ENCODE peak calls at places on chromosome 7, in six cellular contexts. Z, C, X, Y, K and F are unnamed samples.

GRCh38 chr7:50284296-50284695 is 20.2 kb upstream of the IKZF1 start:
- DNase-seq in Y (no peak), C (no peak), Z (no peak), X (no peak), K (no peak), F (no peak)

GRCh38 chr7:66921396-66921917 is 432 bp downstream of the TMEM248 start:
- DNase-seq in X (peak; percentile 49), C (peak; percentile 58), Y (peak; percentile 34), Z (no peak), K (no peak), F (peak; percentile 54)

GRCh38 chr7:44059219-44060090 is 5.9 kb downstream of the PGAM2 start:
- DNase-seq in K (no peak), C (no peak), Z (no peak), X (no peak), Y (no peak), F (no peak)

GRCh38 chr7:123757095-123757494 is 8.3 kb upstream of the WASL start:
- DNase-seq in Z (no peak), C (no peak), K (no peak), Y (no peak), X (no peak), F (no peak)

GRCh38 chr7:16646427-16647081 is 573 bp downstream of the BZW2 start:
- DNase-seq in K (no peak), C (no peak), Z (no peak), Y (no peak), X (peak; percentile 60), F (no peak)

GRCh38 chr7:115352375-115352774 is 430.5 kb downstream of the MDFIC start:
- DNase-seq in X (no peak), Z (no peak), C (no peak), K (no peak), Y (no peak), F (no peak)

GRCh38 chr7:87474533-87475358 is 734 bp downstream of the ABCB4 start:
- DNase-seq in X (peak; percentile 32), K (no peak), Y (no peak), Z (no peak), C (peak; percentile 23), F (no peak)

GRCh38 chr7:104931181-104931781 is 82.7 kb upstream of the KMT2E start:
- DNase-seq in C (no peak), X (peak; percentile 68), Y (no peak), K (no peak), Z (no peak), F (no peak)

GRCh38 chr7:100546868-100547800 is 8.1 kb downstream of the AGFG2 start:
- DNase-seq in Z (no peak), C (no peak), Y (no peak), X (no peak), K (no peak), F (no peak)

GRCh38 chr7:44244282-44244681 is 43.5 kb downstream of the YKT6 start:
- DNase-seq in Z (no peak), X (no peak), K (no peak), Y (no peak), C (no peak), F (peak; percentile 50)

GRCh38 chr7:121151663-121152344 is 163.3 kb downstream of the CPED1 start:
- DNase-seq in X (no peak), C (no peak), K (no peak), Y (no peak), Z (no peak), F (no peak)

GRCh38 chr7:156218544-156219306 is 406.5 kb upstream of the SHH start:
- DNase-seq in Z (no peak), C (no peak), K (no peak), Y (no peak), X (no peak), F (no peak)

GRCh38 chr7:7793249-7793648 is 74.8 kb upstream of the RPA3 start:
- DNase-seq in K (no peak), C (no peak), Z (no peak), Y (no peak), X (no peak), F (no peak)
- H3K27ac ChIP-seq in K (no peak overlapping the region), C (no peak overlapping the region), Z (no peak overlapping the region), Y (no peak overlapping the region), X (no peak overlapping the region), F (no peak overlapping the region)

GRCh38 chr7:103791894-103792293 is 197.6 kb downstream of the RELN start:
- DNase-seq in C (no peak), Z (no peak), Y (no peak), X (no peak), K (no peak), F (no peak)
- H3K4me3 ChIP-seq in C (no peak overlapping the region), Z (no peak overlapping the region), Y (no peak overlapping the region), X (no peak overlapping the region), K (no peak overlapping the region), F (no peak overlapping the region)

GRCh38 chr7:99125505-99125865 is 18.4 kb downstream of the SMURF1 start:
- DNase-seq in K (no peak), X (peak; percentile 51), C (no peak), Z (no peak), Y (no peak), F (no peak)

GRCh38 chr7:99124636-99125504 is 19.0 kb downstream of the SMURF1 start:
- DNase-seq in K (no peak), Y (no peak), C (no peak), Z (no peak), X (no peak), F (no peak)

GRCh38 chr7:99122762-99123161 is 21.1 kb downstream of the SMURF1 start:
- DNase-seq in C (no peak), K (no peak), Z (no peak), Y (no peak), X (no peak), F (no peak)

GRCh38 chr7:99124236-99124635 is 19.7 kb downstream of the SMURF1 start:
- DNase-seq in K (no peak), Z (no peak), C (no peak), X (no peak), Y (no peak), F (no peak)

DNA sequence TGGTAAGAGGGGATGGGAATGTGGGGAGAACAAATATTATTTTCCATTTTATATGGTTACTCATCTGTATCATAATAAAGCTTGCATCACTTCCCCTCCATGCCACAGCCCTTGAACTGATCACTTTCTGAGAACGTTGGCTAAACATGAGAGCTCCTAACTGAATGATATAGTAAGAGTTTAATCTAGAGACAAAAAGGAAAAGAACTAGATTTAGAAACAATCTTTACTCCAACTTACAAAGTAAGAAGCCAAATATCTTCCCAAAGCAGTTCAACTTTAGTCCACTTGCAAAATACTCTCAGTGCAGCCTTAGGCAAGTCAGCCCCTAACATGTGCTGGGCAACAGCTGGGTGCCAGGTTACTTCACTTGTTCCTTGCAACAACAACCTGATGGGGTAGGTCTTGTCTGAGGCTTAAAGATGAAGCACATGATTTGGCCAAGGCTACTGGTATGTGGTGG is 20.3 kb downstream of the SMURF1 start:
- DNase-seq in Y (no peak), Z (no peak), K (no peak), X (no peak), C (no peak), F (no peak)
- H3K27ac ChIP-seq in Y (no peak overlapping the region), Z (no peak overlapping the region), K (peak overlapping the region; percentile 67), X (peak overlapping the region; percentile 7), C (no peak overlapping the region), F (no peak overlapping the region)

GRCh38 chr7:117325836-117326235 is 3.0 kb upstream of the WNT2 start:
- DNase-seq in K (no peak), Y (no peak), X (no peak), Z (no peak), C (no peak), F (no peak)

GRCh38 chr7:117323585-117323876 is 673 bp upstream of the WNT2 start:
- DNase-seq in K (no peak), Y (no peak), C (no peak), Z (no peak), X (no peak), F (no peak)

GRCh38 chr7:117323877-117324699 is 1.2 kb upstream of the WNT2 start:
- DNase-seq in X (no peak), Z (no peak), C (peak; percentile 36), Y (peak; percentile 46), K (no peak), F (peak; percentile 68)

GRCh38 chr7:117322741-117323584 is at the start of gene WNT2:
- DNase-seq in X (no peak), Y (no peak), C (no peak), Z (no peak), K (no peak), F (no peak)

DNA sequence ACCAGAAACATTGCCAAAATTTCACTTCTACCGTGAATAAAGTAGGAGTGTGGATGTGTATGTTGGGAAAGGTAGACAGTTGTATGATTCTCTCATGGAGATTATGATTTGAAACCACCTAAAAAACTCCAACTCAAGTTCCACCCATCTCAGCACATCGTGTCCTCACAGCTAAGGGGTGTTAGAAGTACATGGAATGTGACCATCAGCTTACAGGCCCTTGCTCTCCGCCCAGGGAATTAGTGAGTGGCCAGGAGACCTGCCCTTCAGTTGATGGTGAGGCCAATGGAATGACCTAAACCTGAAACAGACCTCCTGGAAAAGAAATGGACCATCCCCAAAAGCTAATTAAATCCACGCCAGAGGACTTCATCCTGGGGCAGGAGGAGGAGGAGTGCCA is 2.1 kb upstream of the WNT2 start:
- DNase-seq in Z (no peak), Y (no peak), X (no peak), C (no peak), K (no peak), F (peak; percentile 24)
- H3K4me3 ChIP-seq in Z (no peak overlapping the region), Y (peak overlapping the region; percentile 40), X (no peak overlapping the region), C (no peak overlapping the region), K (no peak overlapping the region), F (peak overlapping the region; percentile 60)

GRCh38 chr7:142770720-142771352 is at the start of gene PRSS2:
- DNase-seq in C (no peak), Z (no peak), X (no peak), Y (no peak), K (no peak), F (no peak)

GRCh38 chr7:142773230-142773629 is 2.5 kb downstream of the PRSS2 start:
- DNase-seq in K (no peak), C (no peak), Z (no peak), X (no peak), Y (no peak), F (no peak)

GRCh38 chr7:142773937-142774744 is 3.4 kb downstream of the PRSS2 start:
- DNase-seq in C (no peak), K (no peak), Z (no peak), X (no peak), Y (no peak), F (no peak)

GRCh38 chr7:142771353-142771723 is 568 bp downstream of the PRSS2 start:
- DNase-seq in C (no peak), Y (no peak), Z (no peak), K (no peak), X (no peak), F (no peak)

GRCh38 chr7:142772051-142772450 is 1.3 kb downstream of the PRSS2 start:
- DNase-seq in X (no peak), Y (no peak), Z (no peak), K (no peak), C (no peak), F (no peak)
- H3K27ac ChIP-seq in X (no peak overlapping the region), Y (no peak overlapping the region), Z (no peak overlapping the region), K (no peak overlapping the region), C (no peak overlapping the region), F (no peak overlapping the region)

GRCh38 chr7:133253522-133253882 is 624 bp downstream of the EXOC4 start:
- DNase-seq in C (no peak), K (no peak), Y (no peak), X (peak; percentile 24), Z (no peak), F (peak; percentile 48)
- H3K4me3 ChIP-seq in C (peak overlapping the region; percentile 81), K (peak overlapping the region; percentile 76), Y (peak overlapping the region; percentile 89), X (peak overlapping the region; percentile 79), Z (peak overlapping the region; percentile 95), F (peak overlapping the region; percentile 75)